ENCODE peak calls at places on chromosomes 12 and 14, in ten cellular contexts. F, G, X, P, Y, A, J, V, C and O are unnamed samples.

GRCh38 chr14:35701531-35701930 is 107.6 kb downstream of the RALGAPA1 start:
- DNase-seq in C (no peak), Y (no peak), A (no peak), J (no peak), V (no peak), F (no peak), X (no peak), P (no peak), G (no peak), O (no peak)

GRCh38 chr12:126389215-126389841 is 1324.1 kb downstream of the AACS start:
- DNase-seq in A (no peak), J (no peak), Y (no peak), V (no peak), P (no peak), C (peak), X (no peak), F (no peak), G (no peak), O (peak)

GRCh38 chr14:89673499-89674225 is 256.6 kb upstream of the FOXN3 start:
- DNase-seq in A (no peak), F (no peak), P (no peak), V (no peak), Y (peak), J (no peak), C (no peak), G (no peak), X (peak), O (peak)

GRCh38 chr12:109463776-109464175 is 13.3 kb downstream of the KCTD10 start:
- DNase-seq in J (no peak), X (no peak), A (no peak), P (no peak), F (no peak), Y (no peak), C (no peak), V (no peak), G (no peak), O (no peak)

GRCh38 chr14:101257551-101257950 is 303.7 kb upstream of the DIO3 start:
- DNase-seq in V (no peak), Y (no peak), C (no peak), J (no peak), F (no peak), A (no peak), P (no peak), G (no peak), X (no peak), O (no peak)

GRCh38 chr12:122865268-122866231 is 30.3 kb downstream of the HIP1R start:
- DNase-seq in A (no peak), Y (no peak), P (no peak), G (no peak), V (peak), F (no peak), C (peak), J (peak), X (no peak), O (no peak)

GRCh38 chr12:1920971-1921370 is 2.5 kb upstream of the CACNA2D4 start:
- DNase-seq in J (no peak), A (no peak), G (no peak), P (no peak), X (no peak), C (peak), Y (no peak), V (no peak), F (no peak), O (no peak)

GRCh38 chr12:84994436-84994835 is 41.6 kb downstream of the TSPAN19 start:
- DNase-seq in P (no peak), G (no peak), F (no peak), Y (peak), J (no peak), A (no peak), C (no peak), X (no peak), V (no peak), O (peak)

GRCh38 chr14:87989613-87990299 is 3.2 kb downstream of the GALC start:
- DNase-seq in P (no peak), A (no peak), Y (no peak), J (no peak), V (no peak), C (no peak), F (no peak), X (no peak), G (no peak), O (peak)

GRCh38 chr14:31962920-31963319 is 114.2 kb upstream of the ARHGAP5 start:
- DNase-seq in X (no peak), Y (no peak), A (no peak), P (no peak), J (no peak), C (no peak), G (no peak), F (no peak), V (no peak), O (no peak)

GRCh38 chr12:64583395-64584172 is 26.7 kb upstream of the RASSF3 start:
- DNase-seq in V (no peak), P (no peak), Y (peak), A (peak), F (no peak), C (peak), G (no peak), J (no peak), X (no peak), O (peak)

GRCh38 chr14:50804181-50804721 is 26.7 kb downstream of the NIN start:
- DNase-seq in Y (peak), F (no peak), X (peak), V (no peak), J (no peak), C (no peak), A (no peak), P (no peak), G (no peak), O (peak)

GRCh38 chr14:31926652-31927347 is 150.3 kb upstream of the ARHGAP5 start:
- DNase-seq in F (no peak), Y (peak), V (no peak), P (no peak), C (no peak), G (no peak), X (no peak), A (no peak), J (no peak), O (peak)

GRCh38 chr12:132359971-132360370 is 30.6 kb upstream of the GALNT9 start:
- DNase-seq in F (no peak), G (no peak), Y (no peak), X (no peak), V (no peak), J (no peak), A (no peak), P (no peak), C (no peak), O (no peak)

GRCh38 chr12:116380066-116380465 is 102.6 kb upstream of the MED13L start:
- DNase-seq in G (no peak), P (no peak), Y (no peak), V (peak), A (no peak), C (no peak), J (no peak), X (no peak), F (no peak), O (no peak)

GRCh38 chr14:104117341-104118005 is 20.9 kb upstream of the KIF26A start:
- DNase-seq in J (no peak), X (no peak), C (no peak), A (no peak), V (no peak), F (no peak), G (no peak), Y (no peak), P (no peak), O (no peak)

GRCh38 chr12:104498211-104498801 is 41.6 kb downstream of the CHST11 start:
- DNase-seq in C (no peak), F (no peak), Y (no peak), G (no peak), X (no peak), J (no peak), V (no peak), A (no peak), P (no peak), O (no peak)

GRCh38 chr12:70853326-70853725 is 67.2 kb downstream of the PTPRR start:
- DNase-seq in C (peak), P (no peak), J (no peak), X (no peak), G (peak), Y (peak), V (no peak), F (no peak), A (peak), O (peak)

GRCh38 chr12:70252832-70253231 is 9.6 kb downstream of the CNOT2 start:
- DNase-seq in P (no peak), G (no peak), A (no peak), Y (peak), X (no peak), F (no peak), C (no peak), V (no peak), J (no peak), O (peak)

GRCh38 chr12:6215932-6216494 is 15.8 kb downstream of the CD9 start:
- DNase-seq in A (peak), C (peak), X (peak), P (no peak), G (peak), Y (peak), V (peak), J (peak), F (no peak), O (peak)

GRCh38 chr12:58966939-58967338 is 46.6 kb upstream of the LRIG3 start:
- DNase-seq in P (no peak), V (peak), J (no peak), A (no peak), X (no peak), C (no peak), F (no peak), Y (no peak), G (no peak), O (peak)

GRCh38 chr12:84877340-84877739 is 35.3 kb downstream of the SLC6A15 start:
- DNase-seq in P (no peak), G (no peak), C (no peak), A (no peak), V (no peak), F (no peak), Y (peak), J (no peak), X (no peak), O (no peak)

GRCh38 chr14:104895786-104896642 is 28.7 kb upstream of the PLD4 start:
- DNase-seq in A (peak), C (peak), J (peak), G (no peak), P (no peak), V (no peak), X (no peak), F (no peak), Y (no peak), O (no peak)

GRCh38 chr12:90938451-90938850 is 16.5 kb downstream of the CCER1 start:
- DNase-seq in Y (peak), A (no peak), C (no peak), F (no peak), G (no peak), J (no peak), P (no peak), V (peak), X (no peak), O (peak)

GRCh38 chr14:61185534-61185933 is 95.6 kb downstream of the TMEM30B start:
- DNase-seq in X (no peak), A (no peak), P (no peak), Y (no peak), C (no peak), V (no peak), G (no peak), F (no peak), J (no peak), O (no peak)

GRCh38 chr14:88983755-88984154 is 159.3 kb downstream of the TTC8 start:
- DNase-seq in V (peak), A (no peak), X (peak), P (no peak), Y (peak), J (no peak), C (no peak), G (no peak), F (no peak), O (peak)

GRCh38 chr14:23864252-23864651 is 89.3 kb upstream of the DHRS4 start:
- DNase-seq in Y (no peak), C (no peak), X (no peak), F (no peak), V (no peak), J (no peak), G (no peak), A (no peak), P (no peak), O (no peak)

GRCh38 chr14:68362841-68363240 is 430.0 kb downstream of the ZFP36L1 start:
- DNase-seq in Y (no peak), P (no peak), G (no peak), C (no peak), V (no peak), F (no peak), X (no peak), J (no peak), A (no peak), O (no peak)

GRCh38 chr12:124497658-124498057 is 69.8 kb downstream of the NCOR2 start:
- DNase-seq in J (peak), P (no peak), X (peak), C (peak), G (peak), V (no peak), A (peak), Y (peak), F (no peak), O (peak)

GRCh38 chr12:70080577-70080976 is 162.7 kb upstream of the CNOT2 start:
- DNase-seq in C (no peak), G (no peak), A (no peak), X (no peak), F (no peak), V (no peak), Y (no peak), P (no peak), J (no peak), O (no peak)

GRCh38 chr14:30533126-30533525 is 25.8 kb upstream of the G2E3 start:
- DNase-seq in G (no peak), C (no peak), F (no peak), Y (no peak), X (no peak), A (no peak), J (no peak), V (no peak), P (no peak), O (no peak)

GRCh38 chr12:131040491-131040890 is 86.8 kb downstream of the ADGRD1 start:
- DNase-seq in P (no peak), F (no peak), J (no peak), G (no peak), V (no peak), X (no peak), A (no peak), Y (no peak), C (no peak), O (no peak)

GRCh38 chr12:113259499-113259953 is 38.3 kb downstream of the TPCN1 start:
- DNase-seq in A (peak), F (no peak), J (peak), G (peak), C (peak), Y (peak), P (no peak), X (no peak), V (no peak), O (no peak)

GRCh38 chr14:23600806-23601205 is 22.2 kb upstream of the JPH4 start:
- DNase-seq in Y (no peak), J (no peak), P (no peak), C (no peak), V (no peak), F (no peak), A (no peak), G (no peak), X (no peak), O (no peak)

GRCh38 chr12:124453419-124454351 is 113.7 kb downstream of the NCOR2 start:
- DNase-seq in X (peak), A (peak), J (peak), G (peak), P (no peak), C (peak), F (peak), V (peak), Y (peak), O (peak)

GRCh38 chr12:119410396-119410795 is 75.9 kb downstream of the CCDC60 start:
- DNase-seq in G (no peak), J (no peak), F (no peak), C (no peak), V (no peak), X (no peak), P (no peak), Y (no peak), A (no peak), O (no peak)

GRCh38 chr12:119096429-119097202 is 82.1 kb upstream of the HSPB8 start:
- DNase-seq in C (no peak), Y (no peak), F (no peak), X (no peak), A (no peak), G (no peak), P (no peak), V (no peak), J (no peak), O (no peak)